ENCODE peak calls at places on chromosomes 16 and 17, in ten cellular contexts. C, R, X, B, J, S, Q, E, Y and O are unnamed samples. For H3K4me1 and H3K36me3, the result is how much of the 10 kb centered on the place peaks cover.

GRCh38 chr17:52758481-52758880 is 600.0 kb upstream of the CA10 start:
- DNase-seq in C (no peak), R (no peak), X (no peak), B (no peak), J (no peak), S (no peak), Q (no peak), E (no peak), Y (no peak), O (no peak)

GRCh38 chr16:54842743-54843423 is 87.8 kb upstream of the IRX5 start:
- DNase-seq in C (no peak), R (no peak), X (no peak), B (no peak), J (no peak), S (no peak), Q (no peak), E (no peak), Y (no peak), O (no peak)

GRCh38 chr16:69709456-69710084 is 16.8 kb downstream of the NQO1 start:
- DNase-seq in C (no peak), R (no peak), X (peak), B (peak), J (peak), S (no peak), Q (no peak), E (no peak), Y (peak), O (peak)

GRCh38 chr16:68973611-68974120 is 130.3 kb downstream of the TANGO6 start:
- DNase-seq in C (no peak), R (no peak), X (no peak), B (no peak), J (no peak), S (no peak), Q (no peak), E (no peak), Y (no peak), O (no peak)

GRCh38 chr17:21300601-21301571 is 16.4 kb downstream of the MAP2K3 start:
- DNase-seq in C (no peak), R (no peak), X (no peak), B (no peak), J (no peak), S (no peak), Q (no peak), E (no peak), Y (no peak), O (no peak)

GRCh38 chr16:68468849-68469248 is 20.5 kb upstream of the SMPD3 start:
- DNase-seq in C (no peak), R (no peak), X (no peak), B (no peak), J (no peak), S (no peak), Q (no peak), E (no peak), Y (no peak), O (no peak)

GRCh38 chr17:60305141-60305540 is 86.8 kb downstream of the USP32 start:
- DNase-seq in C (no peak), R (no peak), X (no peak), B (no peak), J (peak), S (no peak), Q (no peak), E (no peak), Y (no peak), O (peak)

GRCh38 chr17:4605826-4606225 is 21.5 kb downstream of the SMTNL2 start:
- DNase-seq in C (no peak), R (peak), X (no peak), B (no peak), J (peak), S (peak), Q (peak), E (peak), Y (no peak), O (no peak)

GRCh38 chr17:42573095-42573494 is 4.4 kb downstream of the PSMC3IP start:
- DNase-seq in C (no peak), R (no peak), X (no peak), B (no peak), J (no peak), S (no peak), Q (no peak), E (no peak), Y (no peak), O (no peak)

GRCh38 chr17:5122586-5123342 is 6.9 kb downstream of the USP6 start:
- DNase-seq in C (peak), R (no peak), X (no peak), B (peak), J (peak), S (no peak), Q (no peak), E (no peak), Y (no peak), O (no peak)

GRCh38 chr16:69366431-69366830 is 14.8 kb upstream of the TMED6 start:
- DNase-seq in C (no peak), R (no peak), X (no peak), B (no peak), J (no peak), S (peak), Q (no peak), E (no peak), Y (no peak), O (no peak)

GRCh38 chr16:51697454-51697853 is 546.4 kb upstream of the SALL1 start:
- DNase-seq in C (no peak), R (no peak), X (no peak), B (no peak), J (no peak), S (no peak), Q (no peak), E (no peak), Y (no peak), O (no peak)

GRCh38 chr17:49843774-49844350 is 4.0 kb downstream of the TAC4 start:
- DNase-seq in C (no peak), R (no peak), X (no peak), B (peak), J (no peak), S (peak), Q (no peak), E (peak), Y (no peak), O (no peak)

GRCh38 chr17:4344926-4345325 is 21.5 kb downstream of the UBE2G1 start:
- DNase-seq in C (no peak), R (no peak), X (no peak), B (no peak), J (no peak), S (no peak), Q (no peak), E (no peak), Y (no peak), O (no peak)

GRCh38 chr17:81161972-81162371 is 3.3 kb upstream of the PVALEF start:
- DNase-seq in C (no peak), R (no peak), X (no peak), B (no peak), J (no peak), S (no peak), Q (no peak), E (no peak), Y (no peak), O (no peak)

GRCh38 chr16:78695371-78695770 is 595.9 kb downstream of the WWOX start:
- DNase-seq in C (peak), R (no peak), X (no peak), B (no peak), J (no peak), S (no peak), Q (peak), E (no peak), Y (no peak), O (no peak)

GRCh38 chr17:27339836-27340550 is 46.1 kb downstream of the WSB1 start:
- DNase-seq in C (no peak), R (no peak), X (no peak), B (no peak), J (no peak), S (peak), Q (no peak), E (no peak), Y (no peak), O (no peak)

GRCh38 chr16:74448990-74449389 is 27.7 kb upstream of the CLEC18B start:
- DNase-seq in C (peak), R (peak), X (peak), B (no peak), J (peak), S (no peak), Q (peak), E (peak), Y (no peak), O (no peak)

GRCh38 chr16:64900517-64900916 is 221.3 kb downstream of the CDH11 start:
- DNase-seq in C (no peak), R (no peak), X (no peak), B (no peak), J (no peak), S (no peak), Q (no peak), E (no peak), Y (no peak), O (no peak)

GRCh38 chr16:57624044-57624688 is 4.3 kb upstream of the ADGRG1 start:
- DNase-seq in C (no peak), R (no peak), X (no peak), B (no peak), J (peak), S (no peak), Q (no peak), E (no peak), Y (no peak), O (no peak)

GRCh38 chr17:36742267-36743000 is 141.1 kb downstream of the MRM1 start:
- DNase-seq in C (no peak), R (no peak), X (no peak), B (peak), J (no peak), S (no peak), Q (no peak), E (no peak), Y (no peak), O (no peak)

GRCh38 chr17:1606352-1606985 is 22.2 kb downstream of the SLC43A2 start:
- DNase-seq in C (no peak), R (no peak), X (no peak), B (no peak), J (no peak), S (no peak), Q (no peak), E (no peak), Y (no peak), O (no peak)

GRCh38 chr17:42846594-42847280 is 2.4 kb downstream of the AOC2 start:
- DNase-seq in C (peak), R (no peak), X (no peak), B (no peak), J (peak), S (no peak), Q (peak), E (no peak), Y (no peak), O (no peak)

DNA sequence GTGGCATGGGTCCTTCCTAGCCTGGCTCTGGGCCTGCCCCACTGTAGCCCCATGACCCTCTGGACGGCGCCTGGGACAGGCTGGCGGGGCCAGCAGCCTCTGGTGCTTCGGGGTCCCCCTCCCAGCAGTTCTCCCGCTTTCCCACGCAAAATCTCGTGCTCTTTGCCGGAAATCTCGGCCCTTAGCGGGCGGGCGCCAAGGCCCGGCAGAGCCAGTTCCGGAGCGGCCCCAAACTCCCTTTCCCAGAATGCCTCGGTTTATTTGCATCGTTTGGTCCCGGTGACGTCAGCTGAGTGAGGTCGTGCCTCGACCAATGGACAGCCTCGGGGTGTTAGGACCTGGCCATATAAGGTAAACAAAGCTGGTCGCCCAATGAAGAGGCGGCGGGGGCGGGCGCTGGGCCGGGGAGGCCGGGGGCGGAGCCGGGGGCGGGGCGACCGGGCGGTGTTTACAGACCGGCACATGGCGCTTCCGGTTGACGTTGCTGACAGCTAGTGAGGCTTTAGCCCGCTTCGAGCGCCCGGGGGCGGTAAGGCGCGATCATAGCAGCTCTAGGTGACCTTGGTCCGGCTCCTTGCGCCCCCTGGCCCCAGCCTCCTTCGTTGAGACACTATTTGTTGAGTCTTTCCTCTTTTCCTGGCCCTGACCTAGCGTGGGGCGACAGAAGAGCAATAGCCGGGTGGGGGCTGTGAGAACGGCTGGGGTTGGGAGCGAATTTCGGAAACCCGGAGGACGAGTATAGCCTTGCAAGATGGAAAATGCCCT is 1.5 kb upstream of the UBALD1 start:
- DNase-seq in C (peak), R (peak), X (peak), B (peak), J (peak), S (peak), Q (peak), E (peak), Y (peak), O (peak)
- H3K4me1 ChIP-seq in C (half or more), R (under half), X (under half), B (under half), J (under half), S (under half), Q (under half), E (under half), Y (under half), O (under half)

DNA sequence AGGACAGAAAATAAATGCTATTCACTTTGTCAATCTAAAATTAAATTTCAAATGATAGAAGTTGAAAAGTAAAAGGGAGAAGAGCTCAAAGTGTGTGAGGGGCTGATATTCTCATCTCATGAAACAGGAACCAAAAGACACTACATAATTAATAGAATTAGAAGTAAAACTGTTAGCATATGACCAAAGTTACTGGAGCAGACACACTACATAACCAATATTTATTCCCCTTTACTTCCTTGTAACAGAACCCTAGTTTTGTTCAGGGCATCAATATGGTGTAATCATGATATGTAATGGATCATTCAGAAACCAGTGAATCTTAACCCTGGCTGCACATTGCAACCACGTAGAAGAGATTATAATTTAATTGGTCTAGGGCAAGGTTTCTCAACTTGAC is 109.5 kb upstream of the SIAH1 start:
- DNase-seq in C (no peak), R (no peak), X (no peak), B (no peak), J (no peak), S (no peak), Q (no peak), E (no peak), Y (no peak), O (no peak)
- H3K4me3 ChIP-seq in C (no peak), R (no peak), X (no peak), B (no peak), J (no peak), S (no peak), Q (no peak), E (no peak), Y (no peak), O (no peak)

GRCh38 chr16:87411375-87412271 is 19.5 kb downstream of the MAP1LC3B start:
- DNase-seq in C (no peak), R (no peak), X (no peak), B (no peak), J (no peak), S (no peak), Q (peak), E (no peak), Y (no peak), O (no peak)
- H3K36me3 ChIP-seq in C (under half), R (half or more), X (under half), B (under half), J (under half), S (under half), Q (under half), E (under half), Y (half or more), O (half or more)

GRCh38 chr17:79931517-79932309 is 92.5 kb upstream of the CBX4 start:
- DNase-seq in C (no peak), R (no peak), X (no peak), B (no peak), J (peak), S (no peak), Q (no peak), E (no peak), Y (no peak), O (no peak)

GRCh38 chr17:79930786-79931516 is 91.7 kb upstream of the CBX4 start:
- DNase-seq in C (no peak), R (no peak), X (no peak), B (no peak), J (no peak), S (no peak), Q (no peak), E (no peak), Y (no peak), O (no peak)

GRCh38 chr17:79928502-79929256 is 89.4 kb upstream of the CBX4 start:
- DNase-seq in C (no peak), R (no peak), X (no peak), B (no peak), J (no peak), S (no peak), Q (no peak), E (no peak), Y (no peak), O (no peak)

GRCh38 chr17:79929257-79930076 is 90.2 kb upstream of the CBX4 start:
- DNase-seq in C (no peak), R (no peak), X (no peak), B (peak), J (no peak), S (no peak), Q (no peak), E (no peak), Y (no peak), O (no peak)

DNA sequence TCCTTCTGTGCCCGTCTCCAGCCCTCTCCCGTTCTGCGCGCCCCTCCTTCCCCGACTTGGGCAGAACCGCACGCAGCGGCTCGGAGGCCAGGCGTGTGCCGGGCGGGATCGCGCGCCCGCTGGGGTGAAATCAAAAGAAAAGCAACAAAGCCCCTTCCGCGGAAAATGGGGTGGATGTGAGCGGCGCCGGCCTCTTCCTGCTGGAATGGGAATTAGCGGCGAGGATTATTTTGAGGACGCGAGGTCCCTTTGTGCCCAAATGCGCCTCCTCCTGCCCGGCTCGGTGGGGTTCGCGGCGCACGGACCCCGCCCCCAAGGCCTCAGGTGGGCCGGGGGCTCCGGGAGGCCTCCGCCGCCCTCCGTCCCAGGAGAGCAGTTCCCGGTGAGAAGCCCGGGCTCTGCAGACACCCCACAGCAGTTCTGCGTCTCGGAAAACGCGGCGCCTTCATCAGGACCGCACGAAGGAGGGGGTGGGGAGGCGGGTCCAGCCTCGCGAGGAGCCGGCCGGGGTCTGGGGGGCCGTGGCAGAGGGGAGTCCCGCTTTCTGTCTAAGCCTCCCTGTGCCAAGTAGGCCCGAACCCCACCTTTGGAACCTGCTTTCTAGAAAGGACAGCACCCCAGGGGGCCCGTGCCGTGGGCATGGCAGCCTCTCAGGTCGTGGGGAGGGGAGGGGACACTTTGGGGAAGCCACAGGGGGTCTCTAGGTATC is 91.0 kb upstream of the CBX4 start:
- DNase-seq in C (no peak), R (no peak), X (no peak), B (peak), J (peak), S (no peak), Q (no peak), E (no peak), Y (no peak), O (no peak)
- H3K4me1 ChIP-seq in C (under half), R (under half), X (under half), B (under half), J (under half), S (half or more), Q (under half), E (under half), Y (under half), O (under half)

GRCh38 chr17:45783593-45784292 is 377 bp upstream of the CRHR1 start:
- DNase-seq in C (no peak), R (no peak), X (no peak), B (no peak), J (peak), S (no peak), Q (no peak), E (no peak), Y (no peak), O (no peak)

GRCh38 chr17:45785373-45786193 is 1.5 kb downstream of the CRHR1 start:
- DNase-seq in C (no peak), R (no peak), X (no peak), B (no peak), J (no peak), S (no peak), Q (no peak), E (no peak), Y (no peak), O (no peak)

GRCh38 chr17:45784583-45785372 is 658 bp downstream of the CRHR1 start:
- DNase-seq in C (peak), R (peak), X (no peak), B (peak), J (peak), S (no peak), Q (peak), E (no peak), Y (no peak), O (no peak)

GRCh38 chr17:45782889-45783592 is 1.1 kb upstream of the CRHR1 start:
- DNase-seq in C (peak), R (no peak), X (no peak), B (peak), J (peak), S (no peak), Q (no peak), E (no peak), Y (no peak), O (no peak)

DNA sequence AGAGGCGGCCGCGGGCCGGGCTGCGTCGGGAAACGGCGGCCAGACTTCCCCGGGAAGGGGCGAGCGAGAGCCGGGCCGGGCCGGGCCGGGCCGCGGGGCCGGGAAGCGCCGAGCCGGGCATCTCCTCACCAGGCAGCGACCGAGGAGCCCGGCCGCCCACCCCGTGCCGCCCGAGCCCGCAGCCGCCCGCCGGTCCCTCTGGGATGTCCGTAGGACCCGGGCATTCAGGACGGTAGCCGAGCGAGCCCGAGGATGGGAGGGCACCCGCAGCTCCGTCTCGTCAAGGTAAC is at the start of gene CRHR1:
- DNase-seq in C (no peak), R (no peak), X (no peak), B (peak), J (no peak), S (no peak), Q (no peak), E (no peak), Y (no peak), O (no peak)
- H3K4me3 ChIP-seq in C (peak), R (peak), X (peak), B (peak), J (peak), S (peak), Q (no peak), E (peak), Y (peak), O (peak)

DNA sequence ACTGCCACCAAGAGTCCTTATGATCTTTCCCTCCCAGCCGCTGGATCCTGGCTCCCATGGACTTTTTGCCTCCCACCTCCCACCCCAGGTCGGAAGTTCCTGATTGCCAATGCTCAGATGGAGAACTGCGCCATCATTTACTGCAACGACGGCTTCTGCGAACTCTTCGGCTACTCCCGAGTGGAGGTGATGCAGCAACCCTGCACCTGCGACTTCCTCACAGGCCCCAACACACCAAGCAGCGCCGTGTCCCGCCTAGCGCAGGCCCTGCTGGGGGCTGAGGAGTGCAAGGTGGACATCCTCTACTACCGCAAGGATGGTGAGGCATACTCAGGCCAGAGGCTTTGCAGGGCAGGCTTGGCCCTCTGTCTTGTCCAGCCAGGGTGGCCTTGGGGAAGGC is 893 bp downstream of the KCNH6 start:
- DNase-seq in C (no peak), R (no peak), X (no peak), B (no peak), J (no peak), S (no peak), Q (no peak), E (no peak), Y (no peak), O (no peak)
- H3K36me3 ChIP-seq in C (under half), R (under half), X (under half), B (under half), J (under half), S (under half), Q (under half), E (under half), Y (under half), O (under half)

GRCh38 chr16:27246439-27246838 is 22.1 kb downstream of the NSMCE1 start:
- DNase-seq in C (no peak), R (no peak), X (no peak), B (no peak), J (no peak), S (no peak), Q (no peak), E (no peak), Y (no peak), O (no peak)
- H3K4me1 ChIP-seq in C (under half), R (half or more), X (under half), B (under half), J (under half), S (under half), Q (half or more), E (under half), Y (under half), O (under half)